ENCODE peak calls at places on chromosomes 16 and 17, in six cellular contexts. One of them, this sample, is unnamed.

GRCh38 chr17:56300191-56300590 is 146.9 kb downstream of the ANKFN1 start:
- DNase-seq in activated T-helper 9 cell treated with anti-CD3 and anti-CD28 coated beads, Interleukin-2, amount 50 U/mL, for 16 hours: no peak
- DNase-seq in foreskin fibroblast: no peak
- DNase-seq in stimulated activated CD4-positive, alpha-beta T cell treated with anti-CD3 and anti-CD28 coated beads, Interleukin-1b, Interleukin-23, amount 100 ng/mL, for 1 hour: no peak
- DNase-seq in activated CD4-positive, alpha-beta T cell treated with anti-CD3 and anti-CD28 coated beads for 24 hours: no peak
- DNase-seq in testis: no peak
- DNase-seq in this sample: no peak

GRCh38 chr17:1232786-1233185 is 37.5 kb upstream of the BHLHA9 start:
- DNase-seq in foreskin fibroblast: peak
- DNase-seq in testis: no peak
- DNase-seq in activated CD4-positive, alpha-beta T cell treated with anti-CD3 and anti-CD28 coated beads for 24 hours: no peak
- DNase-seq in activated T-helper 9 cell treated with anti-CD3 and anti-CD28 coated beads, Interleukin-2, amount 50 U/mL, for 16 hours: no peak
- DNase-seq in stimulated activated CD4-positive, alpha-beta T cell treated with anti-CD3 and anti-CD28 coated beads, Interleukin-1b, Interleukin-23, amount 100 ng/mL, for 1 hour: no peak
- DNase-seq in this sample: no peak

GRCh38 chr16:64865037-64865696 is 256.7 kb downstream of the CDH11 start:
- DNase-seq in activated T-helper 9 cell treated with anti-CD3 and anti-CD28 coated beads, Interleukin-2, amount 50 U/mL, for 16 hours: no peak
- DNase-seq in stimulated activated CD4-positive, alpha-beta T cell treated with anti-CD3 and anti-CD28 coated beads, Interleukin-1b, Interleukin-23, amount 100 ng/mL, for 1 hour: no peak
- DNase-seq in testis: no peak
- DNase-seq in activated CD4-positive, alpha-beta T cell treated with anti-CD3 and anti-CD28 coated beads for 24 hours: no peak
- DNase-seq in foreskin fibroblast: no peak
- DNase-seq in this sample: no peak

GRCh38 chr17:82013341-82013740 is 9.3 kb downstream of the CENPX start:
- DNase-seq in stimulated activated CD4-positive, alpha-beta T cell treated with anti-CD3 and anti-CD28 coated beads, Interleukin-1b, Interleukin-23, amount 100 ng/mL, for 1 hour: no peak
- DNase-seq in foreskin fibroblast: no peak
- DNase-seq in activated CD4-positive, alpha-beta T cell treated with anti-CD3 and anti-CD28 coated beads for 24 hours: no peak
- DNase-seq in testis: no peak
- DNase-seq in activated T-helper 9 cell treated with anti-CD3 and anti-CD28 coated beads, Interleukin-2, amount 50 U/mL, for 16 hours: no peak
- DNase-seq in this sample: no peak

GRCh38 chr16:8863594-8864424 is 5.0 kb downstream of the CARHSP1 start:
- DNase-seq in foreskin fibroblast: no peak
- DNase-seq in testis: peak
- DNase-seq in activated CD4-positive, alpha-beta T cell treated with anti-CD3 and anti-CD28 coated beads for 24 hours: no peak
- DNase-seq in activated T-helper 9 cell treated with anti-CD3 and anti-CD28 coated beads, Interleukin-2, amount 50 U/mL, for 16 hours: no peak
- DNase-seq in stimulated activated CD4-positive, alpha-beta T cell treated with anti-CD3 and anti-CD28 coated beads, Interleukin-1b, Interleukin-23, amount 100 ng/mL, for 1 hour: no peak
- DNase-seq in this sample: peak

GRCh38 chr16:67104061-67104460 is 5.7 kb upstream of the PHAF1 start:
- DNase-seq in testis: peak
- DNase-seq in activated CD4-positive, alpha-beta T cell treated with anti-CD3 and anti-CD28 coated beads for 24 hours: no peak
- DNase-seq in stimulated activated CD4-positive, alpha-beta T cell treated with anti-CD3 and anti-CD28 coated beads, Interleukin-1b, Interleukin-23, amount 100 ng/mL, for 1 hour: no peak
- DNase-seq in foreskin fibroblast: no peak
- DNase-seq in activated T-helper 9 cell treated with anti-CD3 and anti-CD28 coated beads, Interleukin-2, amount 50 U/mL, for 16 hours: no peak
- DNase-seq in this sample: no peak

GRCh38 chr16:70254095-70254964 is 2.6 kb upstream of the EXOSC6 start:
- DNase-seq in foreskin fibroblast: peak
- DNase-seq in activated CD4-positive, alpha-beta T cell treated with anti-CD3 and anti-CD28 coated beads for 24 hours: no peak
- DNase-seq in activated T-helper 9 cell treated with anti-CD3 and anti-CD28 coated beads, Interleukin-2, amount 50 U/mL, for 16 hours: no peak
- DNase-seq in testis: no peak
- DNase-seq in stimulated activated CD4-positive, alpha-beta T cell treated with anti-CD3 and anti-CD28 coated beads, Interleukin-1b, Interleukin-23, amount 100 ng/mL, for 1 hour: no peak
- DNase-seq in this sample: no peak

GRCh38 chr17:60164164-60164563 is 14.4 kb downstream of the CA4 start:
- DNase-seq in foreskin fibroblast: no peak
- DNase-seq in activated CD4-positive, alpha-beta T cell treated with anti-CD3 and anti-CD28 coated beads for 24 hours: no peak
- DNase-seq in stimulated activated CD4-positive, alpha-beta T cell treated with anti-CD3 and anti-CD28 coated beads, Interleukin-1b, Interleukin-23, amount 100 ng/mL, for 1 hour: no peak
- DNase-seq in activated T-helper 9 cell treated with anti-CD3 and anti-CD28 coated beads, Interleukin-2, amount 50 U/mL, for 16 hours: no peak
- DNase-seq in testis: no peak
- DNase-seq in this sample: no peak

GRCh38 chr17:21014498-21014897 is 28.3 kb downstream of the USP22 start:
- DNase-seq in stimulated activated CD4-positive, alpha-beta T cell treated with anti-CD3 and anti-CD28 coated beads, Interleukin-1b, Interleukin-23, amount 100 ng/mL, for 1 hour: no peak
- DNase-seq in activated T-helper 9 cell treated with anti-CD3 and anti-CD28 coated beads, Interleukin-2, amount 50 U/mL, for 16 hours: no peak
- DNase-seq in foreskin fibroblast: no peak
- DNase-seq in testis: no peak
- DNase-seq in activated CD4-positive, alpha-beta T cell treated with anti-CD3 and anti-CD28 coated beads for 24 hours: no peak
- DNase-seq in this sample: no peak

GRCh38 chr16:17431012-17431411 is 39.7 kb downstream of the XYLT1 start:
- DNase-seq in testis: no peak
- DNase-seq in stimulated activated CD4-positive, alpha-beta T cell treated with anti-CD3 and anti-CD28 coated beads, Interleukin-1b, Interleukin-23, amount 100 ng/mL, for 1 hour: no peak
- DNase-seq in activated T-helper 9 cell treated with anti-CD3 and anti-CD28 coated beads, Interleukin-2, amount 50 U/mL, for 16 hours: no peak
- DNase-seq in activated CD4-positive, alpha-beta T cell treated with anti-CD3 and anti-CD28 coated beads for 24 hours: no peak
- DNase-seq in foreskin fibroblast: no peak
- DNase-seq in this sample: no peak

GRCh38 chr17:66190738-66191606 is 961 bp downstream of the CEP112 start:
- DNase-seq in stimulated activated CD4-positive, alpha-beta T cell treated with anti-CD3 and anti-CD28 coated beads, Interleukin-1b, Interleukin-23, amount 100 ng/mL, for 1 hour: no peak
- DNase-seq in activated T-helper 9 cell treated with anti-CD3 and anti-CD28 coated beads, Interleukin-2, amount 50 U/mL, for 16 hours: no peak
- DNase-seq in testis: peak
- DNase-seq in activated CD4-positive, alpha-beta T cell treated with anti-CD3 and anti-CD28 coated beads for 24 hours: no peak
- DNase-seq in foreskin fibroblast: no peak
- DNase-seq in this sample: no peak

GRCh38 chr16:52265446-52265861 is 281.5 kb downstream of the TOX3 start:
- DNase-seq in stimulated activated CD4-positive, alpha-beta T cell treated with anti-CD3 and anti-CD28 coated beads, Interleukin-1b, Interleukin-23, amount 100 ng/mL, for 1 hour: no peak
- DNase-seq in foreskin fibroblast: no peak
- DNase-seq in activated T-helper 9 cell treated with anti-CD3 and anti-CD28 coated beads, Interleukin-2, amount 50 U/mL, for 16 hours: no peak
- DNase-seq in testis: no peak
- DNase-seq in activated CD4-positive, alpha-beta T cell treated with anti-CD3 and anti-CD28 coated beads for 24 hours: no peak
- DNase-seq in this sample: no peak

GRCh38 chr17:48598727-48599126 is 5.1 kb upstream of the HOXB5 start:
- DNase-seq in activated T-helper 9 cell treated with anti-CD3 and anti-CD28 coated beads, Interleukin-2, amount 50 U/mL, for 16 hours: no peak
- DNase-seq in foreskin fibroblast: no peak
- DNase-seq in testis: no peak
- DNase-seq in activated CD4-positive, alpha-beta T cell treated with anti-CD3 and anti-CD28 coated beads for 24 hours: no peak
- DNase-seq in stimulated activated CD4-positive, alpha-beta T cell treated with anti-CD3 and anti-CD28 coated beads, Interleukin-1b, Interleukin-23, amount 100 ng/mL, for 1 hour: no peak
- DNase-seq in this sample: no peak

GRCh38 chr17:48613862-48614694 is 1.0 kb downstream of the HOXB8 start:
- DNase-seq in foreskin fibroblast: no peak
- DNase-seq in activated T-helper 9 cell treated with anti-CD3 and anti-CD28 coated beads, Interleukin-2, amount 50 U/mL, for 16 hours: no peak
- DNase-seq in activated CD4-positive, alpha-beta T cell treated with anti-CD3 and anti-CD28 coated beads for 24 hours: no peak
- DNase-seq in testis: no peak
- DNase-seq in stimulated activated CD4-positive, alpha-beta T cell treated with anti-CD3 and anti-CD28 coated beads, Interleukin-1b, Interleukin-23, amount 100 ng/mL, for 1 hour: no peak
- DNase-seq in this sample: no peak

GRCh38 chr17:33778505-33779398 is 476.3 kb upstream of the CCL2 start:
- DNase-seq in foreskin fibroblast: peak
- DNase-seq in testis: peak
- DNase-seq in stimulated activated CD4-positive, alpha-beta T cell treated with anti-CD3 and anti-CD28 coated beads, Interleukin-1b, Interleukin-23, amount 100 ng/mL, for 1 hour: peak
- DNase-seq in activated CD4-positive, alpha-beta T cell treated with anti-CD3 and anti-CD28 coated beads for 24 hours: no peak
- DNase-seq in activated T-helper 9 cell treated with anti-CD3 and anti-CD28 coated beads, Interleukin-2, amount 50 U/mL, for 16 hours: no peak
- DNase-seq in this sample: peak

GRCh38 chr17:79838541-79839274 is 532 bp downstream of the CBX4 start:
- DNase-seq in activated CD4-positive, alpha-beta T cell treated with anti-CD3 and anti-CD28 coated beads for 24 hours: peak
- DNase-seq in activated T-helper 9 cell treated with anti-CD3 and anti-CD28 coated beads, Interleukin-2, amount 50 U/mL, for 16 hours: no peak
- DNase-seq in foreskin fibroblast: peak
- DNase-seq in testis: no peak
- DNase-seq in stimulated activated CD4-positive, alpha-beta T cell treated with anti-CD3 and anti-CD28 coated beads, Interleukin-1b, Interleukin-23, amount 100 ng/mL, for 1 hour: no peak
- DNase-seq in this sample: peak

GRCh38 chr17:63699638-63700527 is at the start of gene LIMD2:
- DNase-seq in testis: peak
- DNase-seq in activated T-helper 9 cell treated with anti-CD3 and anti-CD28 coated beads, Interleukin-2, amount 50 U/mL, for 16 hours: peak
- DNase-seq in foreskin fibroblast: no peak
- DNase-seq in activated CD4-positive, alpha-beta T cell treated with anti-CD3 and anti-CD28 coated beads for 24 hours: peak
- DNase-seq in stimulated activated CD4-positive, alpha-beta T cell treated with anti-CD3 and anti-CD28 coated beads, Interleukin-1b, Interleukin-23, amount 100 ng/mL, for 1 hour: peak
- DNase-seq in this sample: peak

GRCh38 chr16:57475711-57476339 is 10.5 kb downstream of the DOK4 start:
- DNase-seq in foreskin fibroblast: no peak
- DNase-seq in stimulated activated CD4-positive, alpha-beta T cell treated with anti-CD3 and anti-CD28 coated beads, Interleukin-1b, Interleukin-23, amount 100 ng/mL, for 1 hour: peak
- DNase-seq in activated CD4-positive, alpha-beta T cell treated with anti-CD3 and anti-CD28 coated beads for 24 hours: peak
- DNase-seq in testis: no peak
- DNase-seq in activated T-helper 9 cell treated with anti-CD3 and anti-CD28 coated beads, Interleukin-2, amount 50 U/mL, for 16 hours: peak
- DNase-seq in this sample: no peak

GRCh38 chr17:78176548-78177025 is 8.2 kb downstream of the SYNGR2 start:
- DNase-seq in testis: peak
- DNase-seq in stimulated activated CD4-positive, alpha-beta T cell treated with anti-CD3 and anti-CD28 coated beads, Interleukin-1b, Interleukin-23, amount 100 ng/mL, for 1 hour: peak
- DNase-seq in foreskin fibroblast: no peak
- DNase-seq in activated CD4-positive, alpha-beta T cell treated with anti-CD3 and anti-CD28 coated beads for 24 hours: peak
- DNase-seq in activated T-helper 9 cell treated with anti-CD3 and anti-CD28 coated beads, Interleukin-2, amount 50 U/mL, for 16 hours: peak
- DNase-seq in this sample: peak

GRCh38 chr16:4536391-4537106 is 2.0 kb downstream of the CDIP1 start:
- DNase-seq in activated CD4-positive, alpha-beta T cell treated with anti-CD3 and anti-CD28 coated beads for 24 hours: no peak
- DNase-seq in stimulated activated CD4-positive, alpha-beta T cell treated with anti-CD3 and anti-CD28 coated beads, Interleukin-1b, Interleukin-23, amount 100 ng/mL, for 1 hour: no peak
- DNase-seq in foreskin fibroblast: no peak
- DNase-seq in testis: no peak
- DNase-seq in activated T-helper 9 cell treated with anti-CD3 and anti-CD28 coated beads, Interleukin-2, amount 50 U/mL, for 16 hours: no peak
- DNase-seq in this sample: no peak